ENCODE peak calls at places on chromosomes 5 and 9, in eight cellular contexts. One of them, this sample, is unnamed.

GRCh38 chr9:81083821-81084512 is 605.4 kb downstream of the TLE1 start:
- DNase-seq in B cell: no peak
- DNase-seq in breast epithelium: no peak
- DNase-seq in type B pancreatic cell: no peak
- DNase-seq in GM12864: no peak
- DNase-seq in lower leg skin: no peak
- DNase-seq in RWPE1: peak; percentile 42
- DNase-seq in endothelial cell: no peak
- DNase-seq in this sample: no peak

GRCh38 chr5:65041296-65042158 is 272.8 kb downstream of the CWC27 start:
- DNase-seq in RWPE1: no peak
- DNase-seq in lower leg skin: no peak
- DNase-seq in endothelial cell: no peak
- DNase-seq in GM12864: no peak
- DNase-seq in B cell: no peak
- DNase-seq in breast epithelium: no peak
- DNase-seq in type B pancreatic cell: no peak
- DNase-seq in this sample: no peak

GRCh38 chr5:40429258-40430111 is 250.2 kb upstream of the PTGER4 start:
- DNase-seq in endothelial cell: no peak
- DNase-seq in lower leg skin: no peak
- DNase-seq in RWPE1: peak; percentile 69
- DNase-seq in B cell: no peak
- DNase-seq in GM12864: no peak
- DNase-seq in breast epithelium: no peak
- DNase-seq in type B pancreatic cell: no peak
- DNase-seq in this sample: no peak

GRCh38 chr5:27080147-27080546 is 41.8 kb upstream of the CDH9 start:
- DNase-seq in breast epithelium: no peak
- DNase-seq in lower leg skin: no peak
- DNase-seq in endothelial cell: no peak
- DNase-seq in RWPE1: no peak
- DNase-seq in GM12864: no peak
- DNase-seq in B cell: no peak
- DNase-seq in type B pancreatic cell: no peak
- DNase-seq in this sample: no peak

GRCh38 chr5:168328804-168329203 is 37.4 kb downstream of the WWC1 start:
- DNase-seq in breast epithelium: no peak
- DNase-seq in lower leg skin: no peak
- DNase-seq in GM12864: peak; percentile 70
- DNase-seq in RWPE1: no peak
- DNase-seq in endothelial cell: peak; percentile 40
- DNase-seq in type B pancreatic cell: no peak
- DNase-seq in B cell: no peak
- DNase-seq in this sample: peak; percentile 41

GRCh38 chr9:136753371-136754058 is 4.5 kb downstream of the LCN8 start:
- DNase-seq in breast epithelium: no peak
- DNase-seq in GM12864: no peak
- DNase-seq in B cell: no peak
- DNase-seq in RWPE1: no peak
- DNase-seq in lower leg skin: no peak
- DNase-seq in type B pancreatic cell: no peak
- DNase-seq in endothelial cell: no peak
- DNase-seq in this sample: no peak

GRCh38 chr9:8784813-8785212 is 985.2 kb upstream of the DMAC1 start:
- DNase-seq in GM12864: no peak
- DNase-seq in breast epithelium: no peak
- DNase-seq in type B pancreatic cell: no peak
- DNase-seq in lower leg skin: no peak
- DNase-seq in endothelial cell: no peak
- DNase-seq in B cell: no peak
- DNase-seq in RWPE1: no peak
- DNase-seq in this sample: no peak

GRCh38 chr9:16062542-16063240 is 509.8 kb downstream of the CCDC171 start:
- DNase-seq in breast epithelium: no peak
- DNase-seq in type B pancreatic cell: no peak
- DNase-seq in lower leg skin: no peak
- DNase-seq in endothelial cell: no peak
- DNase-seq in RWPE1: peak; percentile 96
- DNase-seq in GM12864: no peak
- DNase-seq in B cell: no peak
- DNase-seq in this sample: no peak

GRCh38 chr9:95874989-95875304 is 544 bp upstream of the ERCC6L2 start:
- DNase-seq in breast epithelium: peak; percentile 65
- DNase-seq in GM12864: peak; percentile 41
- DNase-seq in type B pancreatic cell: no peak
- DNase-seq in endothelial cell: peak; percentile 27
- DNase-seq in B cell: peak; percentile 25
- DNase-seq in lower leg skin: peak; percentile 88
- DNase-seq in RWPE1: peak; percentile 52
- DNase-seq in this sample: no peak

GRCh38 chr9:96512240-96512639 is 62.3 kb downstream of the HABP4 start:
- DNase-seq in type B pancreatic cell: no peak
- DNase-seq in lower leg skin: no peak
- DNase-seq in endothelial cell: no peak
- DNase-seq in breast epithelium: no peak
- DNase-seq in GM12864: no peak
- DNase-seq in B cell: no peak
- DNase-seq in RWPE1: no peak
- DNase-seq in this sample: no peak

GRCh38 chr5:153551537-153552079 is 61.1 kb downstream of the GRIA1 start:
- DNase-seq in lower leg skin: no peak
- DNase-seq in B cell: no peak
- DNase-seq in type B pancreatic cell: no peak
- DNase-seq in endothelial cell: no peak
- DNase-seq in RWPE1: peak; percentile 97
- DNase-seq in GM12864: no peak
- DNase-seq in breast epithelium: no peak
- DNase-seq in this sample: no peak

DNA sequence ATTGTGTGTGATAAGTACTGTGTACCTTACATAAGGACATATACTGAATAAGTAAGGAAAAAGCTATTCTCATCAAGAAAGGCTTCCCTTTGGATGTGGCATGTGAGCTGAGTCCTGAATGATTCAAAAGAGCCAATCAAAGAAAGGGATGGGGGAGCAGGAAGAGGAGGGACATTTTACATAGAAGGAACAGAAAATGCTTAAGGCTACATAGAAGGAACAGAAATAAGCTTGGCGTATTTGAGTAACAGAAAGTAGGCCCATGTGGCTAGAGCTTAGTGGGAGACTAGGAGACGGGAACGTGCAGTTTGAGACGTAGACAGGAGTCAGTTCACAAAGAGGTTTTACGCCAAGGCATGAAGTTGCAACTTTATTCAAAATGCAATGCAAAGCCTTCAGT is 126.3 kb downstream of the CEMIP2 start:
- DNase-seq in lower leg skin: no peak
- DNase-seq in RWPE1: no peak
- DNase-seq in type B pancreatic cell: no peak
- DNase-seq in GM12864: no peak
- DNase-seq in breast epithelium: no peak
- DNase-seq in B cell: no peak
- DNase-seq in endothelial cell: no peak
- DNase-seq in this sample: no peak
- TF ChIP-seq CTCF in lower leg skin: no peak
- TF ChIP-seq CTCF in RWPE1: no peak
- TF ChIP-seq CTCF in type B pancreatic cell: no peak
- TF ChIP-seq CTCF in GM12864: no peak
- TF ChIP-seq CTCF in breast epithelium: no peak
- TF ChIP-seq CTCF in B cell: no peak
- TF ChIP-seq CTCF in endothelial cell: no peak
- TF ChIP-seq CTCF in this sample: no peak

DNA sequence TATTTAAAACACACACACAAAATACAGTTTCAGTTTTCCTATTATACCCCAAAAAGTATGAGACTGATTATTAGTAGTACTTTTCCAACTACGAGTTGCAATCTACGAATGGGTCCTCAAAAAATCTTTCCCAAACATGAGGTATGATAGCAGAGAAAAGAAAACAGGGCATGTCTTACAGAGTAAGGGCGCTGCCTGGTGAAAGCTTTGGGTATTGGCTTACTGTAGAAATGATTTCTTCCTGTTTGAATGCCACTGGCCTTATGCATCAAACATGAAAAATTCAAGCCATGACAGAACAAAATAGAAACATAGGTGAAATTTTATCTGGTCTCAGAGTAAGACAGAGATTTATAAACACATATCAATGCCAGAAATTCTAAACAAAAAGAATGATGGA is 448.0 kb downstream of the SPOCK1 start:
- DNase-seq in GM12864: no peak
- DNase-seq in type B pancreatic cell: no peak
- DNase-seq in B cell: no peak
- DNase-seq in breast epithelium: no peak
- DNase-seq in RWPE1: no peak
- DNase-seq in endothelial cell: no peak
- DNase-seq in lower leg skin: no peak
- DNase-seq in this sample: no peak
- TF ChIP-seq CTCF in GM12864: no peak
- TF ChIP-seq CTCF in type B pancreatic cell: peak; percentile 54
- TF ChIP-seq CTCF in B cell: no peak
- TF ChIP-seq CTCF in breast epithelium: no peak
- TF ChIP-seq CTCF in RWPE1: no peak
- TF ChIP-seq CTCF in endothelial cell: no peak
- TF ChIP-seq CTCF in lower leg skin: no peak
- TF ChIP-seq CTCF in this sample: peak; percentile 39

DNA sequence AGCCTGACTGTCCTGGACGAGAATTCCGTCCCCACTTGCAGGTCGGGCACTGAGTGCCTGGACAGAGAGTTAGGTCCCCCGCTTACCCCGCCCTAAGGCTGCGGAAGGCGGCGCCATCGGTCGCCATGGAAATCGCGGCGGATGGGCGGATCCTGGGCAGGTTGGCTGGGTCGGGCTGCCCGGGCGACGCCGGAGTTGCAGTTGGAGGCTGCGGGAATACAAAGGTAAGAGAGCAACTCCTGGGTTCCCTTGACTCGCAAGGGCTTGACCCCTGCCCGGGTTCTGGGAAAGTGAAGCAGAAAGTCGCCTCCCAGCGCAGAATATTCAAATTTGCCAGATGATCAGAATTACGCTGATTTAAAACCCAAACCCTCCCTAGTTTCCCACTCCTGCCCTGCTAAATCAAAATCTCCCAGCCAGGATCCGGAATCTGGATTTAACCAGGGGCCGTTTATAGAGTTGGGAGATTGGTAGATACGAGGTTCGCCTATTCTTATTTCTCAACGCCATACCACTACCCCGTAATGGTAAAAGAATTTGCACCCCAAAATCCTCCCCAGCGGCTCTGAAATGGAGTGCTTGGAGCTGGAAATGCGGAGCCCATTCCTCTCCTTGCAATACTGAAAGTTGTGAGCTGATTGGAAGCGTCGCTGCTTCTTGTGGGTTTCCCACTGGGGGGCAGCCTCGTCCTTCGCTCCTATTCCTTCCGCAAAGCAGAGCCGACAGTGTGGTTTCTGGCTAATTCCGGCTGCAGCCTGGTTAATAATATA is 156.4 kb upstream of the RASEF start:
- DNase-seq in breast epithelium: peak; percentile 74
- DNase-seq in endothelial cell: peak; percentile 80
- DNase-seq in lower leg skin: peak; percentile 89
- DNase-seq in B cell: no peak
- DNase-seq in type B pancreatic cell: peak; percentile 81
- DNase-seq in RWPE1: peak; percentile 88
- DNase-seq in GM12864: no peak
- DNase-seq in this sample: peak; percentile 65
- TF ChIP-seq CTCF in breast epithelium: no peak
- TF ChIP-seq CTCF in endothelial cell: peak; percentile 37
- TF ChIP-seq CTCF in lower leg skin: no peak
- TF ChIP-seq CTCF in B cell: no peak
- TF ChIP-seq CTCF in type B pancreatic cell: peak; percentile 72
- TF ChIP-seq CTCF in RWPE1: peak; percentile 84
- TF ChIP-seq CTCF in GM12864: no peak
- TF ChIP-seq CTCF in this sample: peak; percentile 66

DNA sequence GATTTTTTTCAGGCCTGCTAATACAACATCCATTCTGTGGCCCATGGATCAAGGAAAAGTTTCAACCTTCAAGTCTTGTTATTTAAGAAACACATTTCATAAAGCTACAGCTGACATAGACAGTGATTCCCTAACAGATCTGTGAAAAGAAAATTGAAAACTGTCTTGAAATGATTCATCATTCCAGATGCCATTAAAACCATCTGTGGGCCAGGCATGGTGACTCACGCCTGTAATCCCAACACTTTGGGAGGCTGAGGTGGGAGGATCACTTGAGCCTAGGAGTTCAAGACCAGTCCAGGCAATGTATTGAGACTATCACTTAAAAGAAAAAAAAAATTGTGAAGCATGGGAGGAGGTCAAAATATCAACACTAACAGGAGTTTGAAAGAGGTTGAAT is 6.0 kb downstream of the RAPGEF6 start:
- DNase-seq in endothelial cell: no peak
- DNase-seq in type B pancreatic cell: no peak
- DNase-seq in GM12864: no peak
- DNase-seq in RWPE1: peak; percentile 36
- DNase-seq in breast epithelium: no peak
- DNase-seq in lower leg skin: no peak
- DNase-seq in B cell: no peak
- DNase-seq in this sample: no peak
- TF ChIP-seq CTCF in endothelial cell: no peak
- TF ChIP-seq CTCF in type B pancreatic cell: no peak
- TF ChIP-seq CTCF in GM12864: no peak
- TF ChIP-seq CTCF in RWPE1: no peak
- TF ChIP-seq CTCF in breast epithelium: no peak
- TF ChIP-seq CTCF in lower leg skin: no peak
- TF ChIP-seq CTCF in B cell: no peak
- TF ChIP-seq CTCF in this sample: no peak

DNA sequence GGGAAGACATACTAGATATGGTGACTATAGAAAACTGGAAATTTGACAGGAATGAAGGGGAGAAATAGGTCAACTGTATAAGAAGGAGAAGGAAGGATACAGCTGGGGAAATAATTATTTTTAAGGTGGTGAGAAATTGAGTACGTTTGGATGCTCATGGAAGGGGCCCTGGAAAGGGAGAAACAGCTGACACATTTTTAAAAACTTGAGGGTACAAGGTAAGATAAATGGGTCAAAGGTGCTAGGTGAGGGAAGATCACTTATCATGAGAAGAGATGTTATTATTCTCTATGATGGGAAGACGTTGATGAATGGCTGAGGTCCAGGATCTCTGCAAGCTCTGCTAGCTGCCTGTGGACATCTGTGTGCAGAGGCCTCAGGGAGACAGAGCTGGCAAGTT is 181.7 kb downstream of the MTRR start:
- DNase-seq in GM12864: no peak
- DNase-seq in lower leg skin: no peak
- DNase-seq in breast epithelium: no peak
- DNase-seq in RWPE1: no peak
- DNase-seq in type B pancreatic cell: no peak
- DNase-seq in endothelial cell: no peak
- DNase-seq in B cell: no peak
- DNase-seq in this sample: no peak
- TF ChIP-seq CTCF in GM12864: no peak
- TF ChIP-seq CTCF in lower leg skin: no peak
- TF ChIP-seq CTCF in breast epithelium: no peak
- TF ChIP-seq CTCF in RWPE1: no peak
- TF ChIP-seq CTCF in type B pancreatic cell: no peak
- TF ChIP-seq CTCF in endothelial cell: no peak
- TF ChIP-seq CTCF in B cell: no peak
- TF ChIP-seq CTCF in this sample: no peak

GRCh38 chr5:18881615-18882014 is 1106.4 kb downstream of the CDH18 start:
- DNase-seq in B cell: no peak
- DNase-seq in breast epithelium: no peak
- DNase-seq in GM12864: no peak
- DNase-seq in RWPE1: no peak
- DNase-seq in endothelial cell: no peak
- DNase-seq in type B pancreatic cell: no peak
- DNase-seq in lower leg skin: no peak
- DNase-seq in this sample: no peak
- TF ChIP-seq CTCF in B cell: no peak
- TF ChIP-seq CTCF in breast epithelium: no peak
- TF ChIP-seq CTCF in GM12864: no peak
- TF ChIP-seq CTCF in RWPE1: no peak
- TF ChIP-seq CTCF in endothelial cell: no peak
- TF ChIP-seq CTCF in type B pancreatic cell: no peak
- TF ChIP-seq CTCF in lower leg skin: no peak
- TF ChIP-seq CTCF in this sample: no peak